ENCODE peak calls at places on chromosomes 4 and X, in seven cellular contexts. K is RWPE2, L is fibroblast of mammary gland, I is fibroblast of lung, P is AG09309, C is bronchial epithelial cell, Q is colonic mucosa. U is an unnamed sample.

GRCh38 chrX:153638436-153639176 is 8.4 kb upstream of the DUSP9 start:
- DNase-seq in I (no peak), K (peak; percentile 25), L (no peak), Q (no peak), C (peak; percentile 72), P (no peak), U (no peak)

GRCh38 chrX:45063319-45064095 is 137.2 kb downstream of the DIPK2B start:
- DNase-seq in P (no peak), I (peak; percentile 62), L (peak; percentile 30), K (peak; percentile 35), C (peak; percentile 73), Q (peak; percentile 23), U (peak; percentile 31)

GRCh38 chrX:132480581-132481203 is 8.1 kb downstream of the MBNL3 start:
- DNase-seq in P (peak; percentile 73), I (peak; percentile 17), K (no peak), C (peak; percentile 35), L (peak; percentile 56), Q (peak; percentile 69), U (no peak)

GRCh38 chrX:56233682-56234081 is 1.5 kb downstream of the KLF8 start:
- DNase-seq in K (no peak), I (peak; percentile 17), C (peak; percentile 79), P (no peak), L (peak; percentile 80), Q (peak; percentile 56), U (no peak)

GRCh38 chr4:84529169-84529751 is 30.2 kb upstream of the NKX6-1 start:
- DNase-seq in Q (no peak), C (peak; percentile 38), P (no peak), L (peak; percentile 38), I (peak; percentile 7), K (no peak), U (peak; percentile 4)

GRCh38 chrX:97397371-97397770 is 513.7 kb downstream of the RPA4 start:
- DNase-seq in L (peak; percentile 58), Q (no peak), C (no peak), P (no peak), I (peak; percentile 61), K (no peak), U (peak; percentile 27)

GRCh38 chrX:129695535-129695934 is 40.8 kb upstream of the APLN start:
- DNase-seq in I (no peak), L (no peak), K (no peak), Q (no peak), C (no peak), P (no peak), U (no peak)

GRCh38 chrX:47158781-47159180 is 13.8 kb downstream of the RBM10 start:
- DNase-seq in I (no peak), C (no peak), Q (no peak), K (no peak), P (no peak), L (no peak), U (no peak)

GRCh38 chr4:109043286-109043685 is 259.2 kb downstream of the COL25A1 start:
- DNase-seq in L (no peak), I (no peak), K (no peak), P (no peak), Q (no peak), C (no peak), U (no peak)

GRCh38 chr4:109049926-109050325 is 252.5 kb downstream of the COL25A1 start:
- DNase-seq in K (no peak), Q (no peak), C (no peak), I (no peak), P (no peak), L (no peak), U (no peak)

GRCh38 chr4:109044446-109044845 is 258.0 kb downstream of the COL25A1 start:
- DNase-seq in Q (no peak), C (no peak), L (no peak), P (no peak), I (no peak), K (no peak), U (no peak)

GRCh38 chr4:109051054-109051453 is 251.4 kb downstream of the COL25A1 start:
- DNase-seq in C (no peak), I (no peak), L (no peak), Q (no peak), K (no peak), P (no peak), U (no peak)

DNA sequence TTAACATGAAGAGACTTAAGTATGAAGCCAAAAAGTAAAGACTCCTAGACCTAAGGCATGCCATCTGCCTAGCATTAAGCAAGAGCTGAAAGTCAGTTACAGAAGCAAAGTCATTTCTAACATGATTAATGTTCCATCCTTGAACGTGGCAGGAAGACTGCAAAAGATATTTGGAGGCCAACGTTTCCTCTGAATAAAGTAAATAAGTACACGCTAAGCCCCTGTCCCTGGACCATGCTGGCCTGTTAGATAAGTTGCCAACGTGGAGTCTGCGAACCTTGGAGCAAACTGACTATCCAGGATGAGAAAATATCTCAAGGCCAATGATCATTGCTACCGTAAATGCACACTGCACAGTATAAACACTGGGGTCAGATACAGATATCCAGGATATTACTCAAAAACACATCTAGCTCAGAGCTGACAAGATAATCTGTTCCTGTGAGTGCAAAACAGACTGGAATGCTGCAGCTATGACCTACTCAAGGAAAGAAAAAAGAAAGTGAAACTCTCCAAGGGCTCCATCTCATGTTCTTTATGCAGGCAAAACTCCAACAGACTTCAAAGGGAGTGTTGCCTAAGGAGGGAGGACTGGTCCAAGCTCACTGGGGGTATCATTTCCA is 255.8 kb downstream of the COL25A1 start:
- DNase-seq in K (no peak), C (no peak), I (peak; percentile 78), P (peak; percentile 29), Q (no peak), L (peak; percentile 68), U (peak; percentile 36)
- H3K4me3 ChIP-seq in K (no peak overlapping the region), C (no peak overlapping the region), I (peak overlapping the region; percentile 5), P (peak overlapping the region; percentile 4), Q (no peak overlapping the region), L (no peak overlapping the region), U (no peak overlapping the region)

GRCh38 chr4:125811892-125812291 is 497.1 kb downstream of the FAT4 start:
- DNase-seq in C (no peak), L (no peak), Q (no peak), I (no peak), K (no peak), P (no peak), U (no peak)
- TF ChIP-seq CTCF in C (no peak), L (no peak), Q (no peak), I (no peak), K (no peak), P (no peak), U (no peak)

GRCh38 chr4:10781805-10782204 is 97.2 kb upstream of the CLNK start:
- DNase-seq in C (peak; percentile 69), P (no peak), L (no peak), I (no peak), Q (no peak), K (no peak), U (no peak)
- H3K4me3 ChIP-seq in C (no peak overlapping the region), P (no peak overlapping the region), L (no peak overlapping the region), I (no peak overlapping the region), Q (no peak overlapping the region), K (no peak overlapping the region), U (no peak overlapping the region)

GRCh38 chrX:10134921-10135320 is 21.9 kb upstream of the CLCN4 start:
- DNase-seq in Q (no peak), I (no peak), P (no peak), L (no peak), C (no peak), K (no peak), U (no peak)

GRCh38 chrX:10137516-10137915 is 19.3 kb upstream of the CLCN4 start:
- DNase-seq in P (no peak), C (no peak), I (no peak), Q (no peak), K (no peak), L (no peak), U (no peak)

GRCh38 chrX:10130354-10130753 is 26.4 kb upstream of the CLCN4 start:
- DNase-seq in C (no peak), Q (no peak), K (no peak), P (no peak), I (no peak), L (no peak), U (no peak)

GRCh38 chrX:10135561-10136399 is 21.0 kb upstream of the CLCN4 start:
- DNase-seq in L (no peak), Q (no peak), K (no peak), C (no peak), P (no peak), I (no peak), U (no peak)

GRCh38 chrX:10133980-10134676 is 22.6 kb upstream of the CLCN4 start:
- DNase-seq in P (no peak), I (no peak), C (no peak), Q (no peak), K (no peak), L (no peak), U (no peak)
- TF ChIP-seq CTCF in P (no peak), I (no peak), C (no peak), Q (no peak), K (no peak), L (no peak), U (no peak)

DNA sequence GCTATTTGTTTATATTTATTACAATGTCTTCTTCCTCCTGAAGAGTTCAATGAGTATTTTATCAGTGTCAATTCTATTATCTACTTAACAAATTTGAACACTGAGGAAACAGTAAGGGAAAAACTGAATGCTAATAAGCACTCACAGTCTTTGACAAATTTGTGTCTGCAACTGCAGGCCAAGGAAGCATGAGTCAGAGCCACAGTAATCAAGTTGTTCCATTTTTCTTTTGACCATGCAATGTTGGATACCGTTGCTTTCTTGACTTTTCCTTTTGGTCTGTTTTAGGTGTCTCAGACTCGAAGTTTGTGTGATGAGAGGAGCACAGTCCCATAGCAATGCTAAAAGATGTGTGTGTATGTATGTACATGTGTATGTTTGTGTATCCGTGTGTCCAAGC is 359.6 kb downstream of the IL1RAPL1 start:
- DNase-seq in I (peak; percentile 56), Q (no peak), L (no peak), C (no peak), K (no peak), P (no peak), U (peak; percentile 3)
- H3K4me3 ChIP-seq in I (no peak overlapping the region), Q (no peak overlapping the region), L (no peak overlapping the region), C (no peak overlapping the region), K (no peak overlapping the region), P (no peak overlapping the region), U (no peak overlapping the region)

U was measured in astrocyte of the cerebellum.